ENCODE peak calls at places on chromosomes 12 and 14, in eight cellular contexts. X, R, H, C, K, G, A and J are unnamed samples.

GRCh38 chr12:113048716-113049127 is 7.8 kb upstream of the DTX1 start:
- DNase-seq in X (no peak), R (peak; percentile 45), H (peak; percentile 85), C (peak; percentile 57), K (peak; percentile 76), G (no peak), A (no peak), J (no peak)

GRCh38 chr14:36905272-36906046 is 243.8 kb downstream of the PAX9 start:
- DNase-seq in X (no peak), R (no peak), H (no peak), C (no peak), K (no peak), G (no peak), A (no peak), J (no peak)

GRCh38 chr12:120264511-120265202 is 873 bp downstream of the PXN start:
- DNase-seq in X (no peak), R (no peak), H (no peak), C (no peak), K (peak; percentile 38), G (no peak), A (no peak), J (no peak)

GRCh38 chr12:57624441-57625220 is 8.4 kb downstream of the B4GALNT1 start:
- DNase-seq in X (no peak), R (no peak), H (no peak), C (no peak), K (no peak), G (no peak), A (peak; percentile 28), J (no peak)

GRCh38 chr12:50070314-50071060 is 13.1 kb downstream of the ASIC1 start:
- DNase-seq in X (peak; percentile 83), R (peak; percentile 64), H (peak; percentile 84), C (peak; percentile 83), K (peak; percentile 82), G (peak; percentile 95), A (peak; percentile 81), J (peak; percentile 78)

GRCh38 chr14:64191756-64192155 is 102.4 kb downstream of the ESR2 start:
- DNase-seq in X (no peak), R (no peak), H (no peak), C (no peak), K (peak; percentile 61), G (no peak), A (no peak), J (no peak)

GRCh38 chr14:80781968-80782367 is 159.6 kb downstream of the CEP128 start:
- DNase-seq in X (no peak), R (no peak), H (no peak), C (no peak), K (no peak), G (no peak), A (no peak), J (no peak)

GRCh38 chr12:52873832-52874572 is 25.2 kb upstream of the KRT78 start:
- DNase-seq in X (peak; percentile 92), R (peak; percentile 78), H (peak; percentile 76), C (peak; percentile 87), K (peak; percentile 93), G (peak; percentile 96), A (peak; percentile 72), J (peak; percentile 90)

GRCh38 chr12:101995684-101996083 is 66.1 kb downstream of the WASHC3 start:
- DNase-seq in X (no peak), R (no peak), H (no peak), C (no peak), K (no peak), G (no peak), A (no peak), J (no peak)

GRCh38 chr12:108234155-108234554 is 105.0 kb downstream of the CMKLR1 start:
- DNase-seq in X (peak; percentile 29), R (no peak), H (peak; percentile 16), C (no peak), K (no peak), G (no peak), A (no peak), J (no peak)

GRCh38 chr14:61704554-61704953 is 9.2 kb downstream of the HIF1A start:
- DNase-seq in X (no peak), R (no peak), H (no peak), C (no peak), K (no peak), G (no peak), A (no peak), J (no peak)

DNA sequence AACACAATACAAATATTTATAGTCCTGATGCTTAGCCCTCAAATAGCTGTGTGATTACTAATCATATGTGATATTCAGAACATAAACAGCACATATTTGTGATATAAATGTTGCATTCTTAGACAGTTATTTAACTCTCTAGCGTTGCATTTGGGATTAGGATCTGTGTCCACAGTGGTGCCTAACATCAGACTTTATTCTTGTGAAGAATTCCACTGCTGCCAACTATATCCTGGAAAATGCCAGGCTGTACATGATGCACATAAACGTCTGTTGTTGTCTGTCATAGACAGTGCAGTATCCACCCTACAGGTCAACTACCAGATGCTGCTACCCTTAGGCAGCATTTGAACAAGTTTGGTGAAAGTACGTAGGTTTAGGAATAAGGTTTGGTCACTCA is 39.0 kb downstream of the SLC38A4 start:
- DNase-seq in X (no peak), R (no peak), H (no peak), C (no peak), K (no peak), G (no peak), A (no peak), J (no peak)
- TF ChIP-seq POLR2A in X (no peak), R (no peak), H (no peak), C (no peak), K (no peak), G (no peak), A (no peak), J (no peak)

GRCh38 chr14:101972126-101972785 is 7.9 kb downstream of the DYNC1H1 start:
- DNase-seq in X (peak; percentile 90), R (peak; percentile 91), H (peak; percentile 80), C (peak; percentile 76), K (peak; percentile 91), G (peak; percentile 96), A (peak; percentile 79), J (peak; percentile 57)
- H3K27ac ChIP-seq in X (peak overlapping the region; percentile 52), R (peak overlapping the region; percentile 62), H (peak overlapping the region; percentile 65), C (peak overlapping the region; percentile 76), K (peak overlapping the region; percentile 52), G (peak overlapping the region; percentile 72), A (peak overlapping the region; percentile 19), J (peak overlapping the region; percentile 5)

GRCh38 chr12:93402333-93403311 is 24.9 kb downstream of the NUDT4 start:
- DNase-seq in X (no peak), R (no peak), H (no peak), C (no peak), K (no peak), G (no peak), A (no peak), J (no peak)
- TF ChIP-seq POLR2A in X (no peak), R (no peak), H (no peak), C (no peak), K (no peak), G (no peak), A (no peak), J (no peak)

GRCh38 chr14:21093769-21094681 is 4.4 kb downstream of the ZNF219 start:
- DNase-seq in X (no peak), R (no peak), H (no peak), C (no peak), K (no peak), G (no peak), A (no peak), J (peak; percentile 27)
- H3K27ac ChIP-seq in X (no peak overlapping the region), R (no peak overlapping the region), H (no peak overlapping the region), C (no peak overlapping the region), K (no peak overlapping the region), G (no peak overlapping the region), A (no peak overlapping the region), J (no peak overlapping the region)

DNA sequence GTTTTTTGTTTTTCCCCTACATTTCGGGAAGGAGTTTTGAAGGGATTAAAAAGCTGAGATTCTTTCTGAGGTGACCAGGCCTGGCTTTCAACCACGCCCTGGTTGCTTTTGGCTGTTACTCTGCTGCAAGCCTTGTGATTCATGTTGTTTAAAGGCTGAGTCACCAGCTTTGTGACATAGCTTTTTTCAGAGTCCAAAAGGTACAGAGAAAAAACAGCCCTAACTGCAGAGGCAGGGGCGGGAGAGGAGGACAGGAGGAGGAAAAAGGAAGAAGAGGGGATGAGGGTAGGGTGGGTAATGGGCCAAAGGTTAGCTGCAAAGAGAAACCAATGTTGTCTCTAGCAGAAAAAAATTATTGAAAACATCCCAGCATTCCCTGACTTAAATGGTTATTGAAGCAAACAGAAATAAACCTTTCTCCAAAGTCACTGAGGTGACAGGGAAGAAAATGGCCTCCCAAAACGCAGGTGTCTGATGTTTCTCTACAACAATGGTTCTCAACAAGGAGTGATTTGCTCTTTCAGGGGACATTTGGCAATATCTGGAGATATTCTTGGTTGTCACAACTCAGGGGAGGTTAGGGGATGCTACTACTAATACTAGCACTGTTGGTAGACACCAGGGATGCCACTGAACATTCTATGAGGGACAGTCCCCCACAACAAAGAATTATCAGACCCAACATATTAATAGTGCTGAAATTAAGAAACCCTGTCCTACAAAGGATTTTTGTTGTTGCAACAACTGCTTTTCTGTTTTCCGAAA is 2.1 kb upstream of the UBC start:
- DNase-seq in X (peak; percentile 80), R (peak; percentile 90), H (peak; percentile 72), C (peak; percentile 83), K (peak; percentile 87), G (no peak), A (peak; percentile 83), J (peak; percentile 43)
- TF ChIP-seq POLR2A in X (peak; percentile 82), R (no peak), H (no peak), C (no peak), K (no peak), G (no peak), A (peak; percentile 93), J (no peak)

DNA sequence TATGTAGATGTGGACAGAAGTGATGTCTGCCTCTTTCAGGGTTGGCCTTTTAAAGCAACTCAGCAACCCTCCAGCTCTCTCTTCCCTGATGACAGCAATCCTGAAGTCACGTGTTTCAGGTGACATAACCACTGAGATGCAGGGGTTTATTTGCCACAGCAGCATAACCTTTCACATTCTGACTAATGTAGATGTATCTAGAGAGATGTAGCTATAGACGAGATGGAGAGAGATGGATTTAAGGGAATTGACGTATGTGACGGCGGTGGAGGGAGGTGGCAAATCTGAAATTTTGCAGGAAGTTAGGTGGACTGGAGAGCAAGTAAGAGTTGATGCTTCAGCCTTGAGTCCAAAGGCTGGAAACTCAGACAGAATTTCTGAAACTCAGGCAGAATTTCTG is 126.0 kb downstream of the ZFP36L1 start:
- DNase-seq in X (no peak), R (no peak), H (no peak), C (no peak), K (no peak), G (no peak), A (peak; percentile 21), J (peak; percentile 7)
- H3K27ac ChIP-seq in X (peak overlapping the region; percentile 63), R (no peak overlapping the region), H (no peak overlapping the region), C (peak overlapping the region; percentile 77), K (no peak overlapping the region), G (peak overlapping the region; percentile 78), A (peak overlapping the region; percentile 32), J (no peak overlapping the region)

GRCh38 chr12:67116134-67116533 is 153.0 kb upstream of the CAND1 start:
- DNase-seq in X (no peak), R (no peak), H (no peak), C (no peak), K (no peak), G (no peak), A (no peak), J (no peak)
- TF ChIP-seq POLR2A in X (no peak), R (no peak), H (no peak), C (no peak), K (no peak), G (no peak), A (no peak), J (no peak)

DNA sequence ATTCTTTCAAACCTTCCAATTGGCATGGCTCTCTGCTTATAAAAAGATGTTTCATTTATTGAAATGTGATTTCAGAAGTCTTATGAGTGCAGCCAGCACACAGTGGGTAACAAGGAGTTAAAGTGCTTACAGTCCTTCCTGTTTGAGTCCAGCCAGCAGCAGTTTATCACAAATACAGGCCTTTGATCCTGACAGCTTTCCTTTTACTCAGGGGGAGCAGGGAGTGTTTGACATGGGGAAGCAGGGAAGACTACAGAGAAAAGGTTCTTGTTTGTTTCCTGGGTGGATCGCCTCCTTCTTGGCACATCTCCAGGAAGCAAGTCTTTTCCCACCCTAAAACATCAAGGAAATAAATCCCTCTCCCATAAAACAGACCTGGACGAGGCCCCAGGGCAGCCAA is 216.1 kb downstream of the MSRB3 start:
- DNase-seq in X (no peak), R (peak; percentile 85), H (no peak), C (no peak), K (no peak), G (no peak), A (no peak), J (no peak)
- H3K27ac ChIP-seq in X (no peak overlapping the region), R (peak overlapping the region; percentile 87), H (no peak overlapping the region), C (no peak overlapping the region), K (no peak overlapping the region), G (no peak overlapping the region), A (no peak overlapping the region), J (no peak overlapping the region)